ENCODE peak calls at places on chromosomes 16 and 17, in eight cellular contexts. Q is mesothelial cell of epicardium, F is cardiac fibroblast, I is neural progenitor cell, Y is lower lobe of right lung, U is heart left ventricle, H is AG04450, N is prostate gland. S is an unnamed sample.

GRCh38 chr16:86740817-86741799 is 162.8 kb downstream of the FOXL1 start:
- DNase-seq in Q (no peak), F (peak; percentile 77), I (peak; percentile 41), Y (no peak), U (no peak), H (no peak), N (no peak), S (no peak)

GRCh38 chr16:72198021-72198420 is 26.1 kb upstream of the PMFBP1 start:
- DNase-seq in Q (peak; percentile 38), F (peak; percentile 93), I (no peak), Y (no peak), U (no peak), H (peak; percentile 65), N (no peak), S (no peak)

GRCh38 chr17:29177541-29177870 is 2.7 kb downstream of the MYO18A start:
- DNase-seq in Q (no peak), F (no peak), I (no peak), Y (no peak), U (no peak), H (no peak), N (no peak), S (no peak)

GRCh38 chr16:25523183-25523582 is 168.6 kb upstream of the HS3ST4 start:
- DNase-seq in Q (no peak), F (no peak), I (no peak), Y (no peak), U (no peak), H (no peak), N (no peak), S (no peak)

GRCh38 chr16:35305476-35305875 is 1846.1 kb downstream of the TP53TG3F start:
- DNase-seq in Q (no peak), F (no peak), I (no peak), Y (no peak), U (no peak), H (no peak), N (no peak), S (no peak)

GRCh38 chr17:49646391-49647255 is 31.3 kb downstream of the SPOP start:
- DNase-seq in Q (no peak), F (peak; percentile 59), I (no peak), Y (no peak), U (no peak), H (peak; percentile 29), N (no peak), S (no peak)

GRCh38 chr17:40433551-40434384 is 9.5 kb upstream of the IGFBP4 start:
- DNase-seq in Q (no peak), F (peak; percentile 28), I (peak; percentile 72), Y (no peak), U (no peak), H (no peak), N (no peak), S (peak; percentile 52)

GRCh38 chr16:83588070-83588469 is 219.7 kb upstream of the HSBP1 start:
- DNase-seq in Q (no peak), F (no peak), I (no peak), Y (no peak), U (no peak), H (no peak), N (no peak), S (no peak)

GRCh38 chr16:28320023-28320561 is 27.8 kb downstream of the SBK1 start:
- DNase-seq in Q (no peak), F (no peak), I (no peak), Y (no peak), U (no peak), H (no peak), N (no peak), S (no peak)

GRCh38 chr17:67784364-67785121 is 40.8 kb upstream of the BPTF start:
- DNase-seq in Q (no peak), F (peak; percentile 16), I (no peak), Y (no peak), U (no peak), H (no peak), N (no peak), S (no peak)

DNA sequence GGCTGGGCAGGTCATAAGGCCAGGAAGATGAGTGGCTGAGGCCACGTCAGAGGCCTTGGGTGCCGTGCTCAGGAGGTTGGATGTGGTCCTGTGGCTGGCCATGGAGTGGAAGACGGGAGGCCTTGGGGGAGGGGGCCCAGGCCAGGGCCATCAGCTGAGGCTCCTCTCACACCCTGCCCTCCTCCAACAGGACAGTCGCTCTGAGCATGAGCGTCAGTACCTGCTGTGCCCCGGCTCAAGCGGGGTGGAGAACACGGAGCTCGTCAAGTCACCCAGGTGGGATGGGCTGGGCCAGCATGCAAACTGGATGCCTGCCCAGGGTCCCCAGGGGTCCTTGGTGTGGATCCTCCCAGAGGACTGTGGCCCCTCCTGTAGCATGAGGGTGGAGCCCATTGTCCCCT is 19.2 kb downstream of the POLR3E start:
- DNase-seq in Q (no peak), F (no peak), I (no peak), Y (no peak), U (no peak), H (no peak), N (no peak), S (peak; percentile 60)
- TF ChIP-seq CTCF in Q (no peak), F (no peak), I (no peak), Y (no peak), U (no peak), H (no peak), N (no peak), S (no peak)

GRCh38 chr17:1559047-1559742 is 3.4 kb downstream of the PITPNA start:
- DNase-seq in Q (no peak), F (no peak), I (peak; percentile 57), Y (no peak), U (peak; percentile 49), H (no peak), N (no peak), S (no peak)
- TF ChIP-seq CTCF in Q (no peak), F (no peak), I (no peak), Y (no peak), U (no peak), H (no peak), N (no peak), S (no peak)

GRCh38 chr16:17196526-17196925 is 274.2 kb downstream of the XYLT1 start:
- DNase-seq in Q (no peak), F (no peak), I (no peak), Y (no peak), U (no peak), H (no peak), N (no peak), S (no peak)

GRCh38 chr16:17199135-17199534 is 271.6 kb downstream of the XYLT1 start:
- DNase-seq in Q (no peak), F (no peak), I (no peak), Y (no peak), U (no peak), H (no peak), N (no peak), S (no peak)

DNA sequence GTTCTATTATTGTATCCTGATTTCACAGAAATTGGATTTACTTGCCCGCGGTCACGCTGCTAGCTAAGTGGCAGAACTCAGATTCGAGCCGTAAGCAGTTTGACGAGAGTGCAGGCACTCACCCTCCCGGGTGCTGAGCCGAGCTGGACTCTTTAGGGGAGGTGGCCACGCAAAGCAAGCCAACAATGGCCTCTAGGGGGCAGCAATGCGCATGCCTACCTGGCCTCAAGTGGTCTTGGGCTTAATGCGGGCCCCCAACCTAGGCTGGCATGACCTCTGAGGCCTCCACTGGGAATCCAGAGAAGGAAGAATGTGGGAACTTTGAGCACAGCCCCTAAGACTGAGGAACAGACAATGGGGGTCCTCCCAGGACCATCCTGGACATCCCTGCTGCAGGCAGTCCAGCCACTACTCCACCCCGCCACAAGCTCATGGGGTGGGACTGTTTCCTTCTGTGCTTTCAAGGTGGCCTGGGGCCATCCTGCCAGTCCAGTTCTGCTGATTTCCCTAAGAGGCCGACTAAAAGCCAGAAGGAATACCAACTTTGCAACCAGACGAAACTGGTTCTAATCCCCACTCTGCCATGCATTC is 276.5 kb downstream of the XYLT1 start:
- DNase-seq in Q (no peak), F (peak; percentile 2), I (peak; percentile 82), Y (peak; percentile 66), U (peak; percentile 68), H (no peak), N (peak; percentile 14), S (peak; percentile 76)
- TF ChIP-seq CTCF in Q (peak; percentile 68), F (peak; percentile 60), I (peak; percentile 87), Y (peak; percentile 80), U (peak; percentile 37), H (peak; percentile 74), N (peak; percentile 47), S (peak; percentile 82)

DNA sequence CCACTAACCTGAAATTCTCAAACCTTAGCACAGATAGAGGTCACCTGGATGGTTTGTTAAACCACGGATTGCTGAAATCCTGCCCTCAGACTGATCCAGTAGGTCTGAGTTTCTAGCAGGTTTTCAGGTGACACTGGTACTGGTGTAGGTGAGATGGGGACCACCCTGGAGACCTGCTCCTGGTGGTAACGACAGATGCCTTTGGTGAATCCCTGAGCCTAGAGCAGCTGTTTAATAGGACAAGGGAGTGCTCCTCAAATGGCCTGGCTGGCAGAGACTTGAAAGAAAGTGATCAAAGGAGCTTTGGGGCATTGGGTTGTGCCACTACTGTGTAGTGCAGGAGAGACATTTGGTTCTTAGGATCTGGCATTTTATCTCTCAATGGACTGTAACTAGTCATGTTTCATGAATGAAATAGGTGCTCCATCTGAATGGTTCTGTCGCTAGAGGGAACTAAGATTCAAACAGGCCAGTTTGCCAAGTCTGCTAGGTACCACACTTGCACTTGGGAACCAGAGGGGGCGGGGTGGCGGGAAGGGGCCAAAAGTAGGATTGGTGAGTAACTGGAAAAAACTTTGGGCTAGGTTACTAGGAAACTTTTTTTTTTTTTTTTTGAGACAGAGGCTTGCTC is 2.9 kb upstream of the IFI35 start:
- DNase-seq in Q (no peak), F (peak; percentile 54), I (no peak), Y (no peak), U (no peak), H (no peak), N (no peak), S (peak; percentile 51)
- TF ChIP-seq CTCF in Q (no peak), F (peak; percentile 8), I (no peak), Y (no peak), U (no peak), H (no peak), N (no peak), S (no peak)

GRCh38 chr17:48499743-48500434 is 30.9 kb downstream of the HOXB1 start:
- DNase-seq in Q (no peak), F (no peak), I (no peak), Y (no peak), U (no peak), H (no peak), N (no peak), S (no peak)

GRCh38 chr17:48502901-48503300 is 27.9 kb downstream of the HOXB1 start:
- DNase-seq in Q (no peak), F (no peak), I (no peak), Y (no peak), U (no peak), H (no peak), N (no peak), S (no peak)

GRCh38 chr17:48502312-48502711 is 28.5 kb downstream of the HOXB1 start:
- DNase-seq in Q (no peak), F (no peak), I (no peak), Y (no peak), U (no peak), H (no peak), N (no peak), S (no peak)

GRCh38 chr17:48499248-48499647 is 31.6 kb downstream of the HOXB1 start:
- DNase-seq in Q (no peak), F (no peak), I (no peak), Y (no peak), U (no peak), H (no peak), N (no peak), S (no peak)

GRCh38 chr17:48500435-48501426 is 30.1 kb downstream of the HOXB1 start:
- DNase-seq in Q (no peak), F (peak; percentile 56), I (no peak), Y (no peak), U (no peak), H (no peak), N (no peak), S (no peak)
- TF ChIP-seq CTCF in Q (no peak), F (no peak), I (no peak), Y (no peak), U (no peak), H (peak; percentile 20), N (no peak), S (no peak)